ENCODE peak calls at places on chromosomes 1 and 21, in eight cellular contexts. One of them, this sample, is unnamed.

GRCh38 chr1:211735208-211736170 is 60.1 kb upstream of the NEK2 start:
- DNase-seq in body of pancreas: peak
- DNase-seq in AG20443: peak
- DNase-seq in NCI-H2107: no peak
- DNase-seq in GM23338: no peak
- DNase-seq in DMS153: peak
- DNase-seq in esophagus squamous epithelium: no peak
- DNase-seq in type B pancreatic cell: no peak
- DNase-seq in this sample: no peak

GRCh38 chr1:183652107-183652506 is 1.0 kb downstream of the APOBEC4 start:
- DNase-seq in body of pancreas: no peak
- DNase-seq in AG20443: no peak
- DNase-seq in NCI-H2107: no peak
- DNase-seq in GM23338: no peak
- DNase-seq in DMS153: no peak
- DNase-seq in esophagus squamous epithelium: no peak
- DNase-seq in type B pancreatic cell: no peak
- DNase-seq in this sample: no peak

GRCh38 chr1:42165511-42166210 is 1.1 kb upstream of the GUCA2A start:
- DNase-seq in body of pancreas: peak
- DNase-seq in AG20443: peak
- DNase-seq in NCI-H2107: peak
- DNase-seq in GM23338: peak
- DNase-seq in DMS153: peak
- DNase-seq in esophagus squamous epithelium: no peak
- DNase-seq in type B pancreatic cell: peak
- DNase-seq in this sample: peak

GRCh38 chr1:211292411-211292810 is 33.2 kb downstream of the RCOR3 start:
- DNase-seq in body of pancreas: no peak
- DNase-seq in AG20443: no peak
- DNase-seq in NCI-H2107: no peak
- DNase-seq in GM23338: no peak
- DNase-seq in DMS153: no peak
- DNase-seq in esophagus squamous epithelium: no peak
- DNase-seq in type B pancreatic cell: no peak
- DNase-seq in this sample: no peak

GRCh38 chr1:36269408-36269838 is 36.7 kb upstream of the SH3D21 start:
- DNase-seq in body of pancreas: peak
- DNase-seq in AG20443: no peak
- DNase-seq in NCI-H2107: no peak
- DNase-seq in GM23338: no peak
- DNase-seq in DMS153: no peak
- DNase-seq in esophagus squamous epithelium: no peak
- DNase-seq in type B pancreatic cell: no peak
- DNase-seq in this sample: no peak

GRCh38 chr21:45538381-45539045 is 3.7 kb downstream of the SLC19A1 start:
- DNase-seq in body of pancreas: peak
- DNase-seq in AG20443: no peak
- DNase-seq in NCI-H2107: no peak
- DNase-seq in GM23338: no peak
- DNase-seq in DMS153: no peak
- DNase-seq in esophagus squamous epithelium: no peak
- DNase-seq in type B pancreatic cell: peak
- DNase-seq in this sample: no peak

GRCh38 chr1:20404466-20404865 is 81.5 kb downstream of the CAMK2N1 start:
- DNase-seq in body of pancreas: no peak
- DNase-seq in AG20443: no peak
- DNase-seq in NCI-H2107: no peak
- DNase-seq in GM23338: peak
- DNase-seq in DMS153: no peak
- DNase-seq in esophagus squamous epithelium: no peak
- DNase-seq in type B pancreatic cell: no peak
- DNase-seq in this sample: no peak

GRCh38 chr1:82062206-82062605 is 261.5 kb downstream of the ADGRL2 start:
- DNase-seq in body of pancreas: no peak
- DNase-seq in AG20443: no peak
- DNase-seq in NCI-H2107: no peak
- DNase-seq in GM23338: no peak
- DNase-seq in DMS153: no peak
- DNase-seq in esophagus squamous epithelium: no peak
- DNase-seq in type B pancreatic cell: no peak
- DNase-seq in this sample: no peak

GRCh38 chr21:31892686-31893085 is 19.9 kb downstream of the HUNK start:
- DNase-seq in body of pancreas: no peak
- DNase-seq in AG20443: no peak
- DNase-seq in NCI-H2107: no peak
- DNase-seq in GM23338: peak
- DNase-seq in DMS153: no peak
- DNase-seq in esophagus squamous epithelium: no peak
- DNase-seq in type B pancreatic cell: no peak
- DNase-seq in this sample: no peak

GRCh38 chr1:24890861-24891260 is 39.2 kb downstream of the RUNX3 start:
- DNase-seq in body of pancreas: no peak
- DNase-seq in AG20443: no peak
- DNase-seq in NCI-H2107: no peak
- DNase-seq in GM23338: no peak
- DNase-seq in DMS153: no peak
- DNase-seq in esophagus squamous epithelium: no peak
- DNase-seq in type B pancreatic cell: no peak
- DNase-seq in this sample: no peak

GRCh38 chr1:5745776-5746610 is 246.2 kb downstream of the NPHP4 start:
- DNase-seq in body of pancreas: peak
- DNase-seq in AG20443: peak
- DNase-seq in NCI-H2107: no peak
- DNase-seq in GM23338: peak
- DNase-seq in DMS153: peak
- DNase-seq in esophagus squamous epithelium: no peak
- DNase-seq in type B pancreatic cell: no peak
- DNase-seq in this sample: peak

GRCh38 chr1:236779312-236779711 is 15.8 kb upstream of the MTR start:
- DNase-seq in body of pancreas: no peak
- DNase-seq in AG20443: no peak
- DNase-seq in NCI-H2107: no peak
- DNase-seq in GM23338: no peak
- DNase-seq in DMS153: no peak
- DNase-seq in esophagus squamous epithelium: no peak
- DNase-seq in type B pancreatic cell: no peak
- DNase-seq in this sample: no peak

GRCh38 chr1:61446531-61446991 is 278.4 kb downstream of the TM2D1 start:
- DNase-seq in body of pancreas: no peak
- DNase-seq in AG20443: no peak
- DNase-seq in NCI-H2107: no peak
- DNase-seq in GM23338: no peak
- DNase-seq in DMS153: no peak
- DNase-seq in esophagus squamous epithelium: no peak
- DNase-seq in type B pancreatic cell: no peak
- DNase-seq in this sample: no peak

This sample was measured in NCI-H510A.